ENCODE peak calls at places on chromosomes 1 and 21, in eight cellular contexts. C is body of pancreas, Z is AG10803, U is mucosa of descending colon, H is suprapubic skin, Y is HFFc6, N is cardiac muscle cell, L is endothelial cell. R is an unnamed sample.

GRCh38 chr21:38824124-38824822 is 18.5 kb downstream of the ETS2 start:
- DNase-seq in C (no peak), Z (peak; percentile 77), U (peak; percentile 61), H (no peak), Y (peak; percentile 42), N (no peak), L (no peak), R (no peak)

GRCh38 chr1:233197940-233198339 is 97.6 kb downstream of the PCNX2 start:
- DNase-seq in C (no peak), Z (no peak), U (no peak), H (no peak), Y (no peak), N (no peak), L (no peak), R (no peak)

GRCh38 chr1:225881081-225882007 is 836 bp downstream of the TMEM63A start:
- DNase-seq in C (peak; percentile 82), Z (peak; percentile 48), U (peak; percentile 83), H (peak; percentile 89), Y (peak; percentile 36), N (peak; percentile 47), L (no peak), R (no peak)

GRCh38 chr1:63904826-63905225 is 131.0 kb downstream of the ROR1 start:
- DNase-seq in C (no peak), Z (no peak), U (no peak), H (no peak), Y (no peak), N (no peak), L (no peak), R (no peak)

GRCh38 chr1:230191079-230191478 is 124.0 kb downstream of the GALNT2 start:
- DNase-seq in C (peak; percentile 79), Z (peak; percentile 37), U (no peak), H (no peak), Y (peak; percentile 74), N (peak; percentile 48), L (no peak), R (no peak)

GRCh38 chr1:78255378-78255777 is 209.6 kb downstream of the GIPC2 start:
- DNase-seq in C (no peak), Z (no peak), U (no peak), H (no peak), Y (peak; percentile 6), N (no peak), L (no peak), R (no peak)

GRCh38 chr21:35102488-35103407 is 53.6 kb upstream of the RUNX1 start:
- DNase-seq in C (peak; percentile 67), Z (no peak), U (peak; percentile 26), H (no peak), Y (no peak), N (no peak), L (no peak), R (no peak)

GRCh38 chr21:35179990-35180557 is 131.0 kb upstream of the RUNX1 start:
- DNase-seq in C (no peak), Z (peak; percentile 71), U (no peak), H (no peak), Y (peak; percentile 73), N (no peak), L (no peak), R (no peak)

DNA sequence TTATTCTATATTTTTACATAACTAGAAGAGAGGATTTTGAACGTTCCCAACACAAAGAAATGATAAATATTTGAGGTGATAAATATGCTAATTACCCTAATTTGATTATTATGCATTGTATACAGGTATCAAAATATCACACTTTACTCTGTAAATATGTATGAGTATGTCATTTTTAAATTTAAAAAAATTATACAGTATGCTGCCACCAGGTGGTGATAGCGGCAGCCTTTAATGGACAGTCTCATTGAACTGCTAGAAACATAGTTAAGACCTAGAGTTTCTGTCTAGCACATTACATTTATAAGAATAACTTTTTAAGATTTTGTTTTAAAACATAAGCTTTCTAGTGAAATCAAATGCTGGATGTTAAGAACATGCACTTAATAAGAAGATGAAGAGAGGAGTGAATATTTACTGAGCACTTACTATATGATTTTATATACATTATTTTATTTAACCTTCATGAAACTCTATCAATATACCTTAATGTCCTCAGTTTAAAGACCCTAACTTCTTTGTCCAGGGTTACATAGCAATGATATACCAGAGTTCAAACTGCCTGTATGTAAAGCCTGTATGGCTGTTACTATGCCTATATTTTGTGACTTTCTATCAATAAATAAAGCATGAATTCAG is 207.1 kb downstream of the NUF2 start:
- DNase-seq in C (peak; percentile 16), Z (peak; percentile 36), U (peak; percentile 28), H (no peak), Y (peak; percentile 25), N (peak; percentile 46), L (peak; percentile 23), R (no peak)
- TF ChIP-seq CTCF in C (peak; percentile 53), Z (peak; percentile 72), U (peak; percentile 36), H (no peak), Y (peak; percentile 90), N (peak; percentile 66), L (peak; percentile 81), R (peak; percentile 29)

GRCh38 chr1:50438945-50439344 is 15.7 kb upstream of the DMRTA2 start:
- DNase-seq in C (no peak), Z (peak; percentile 20), U (no peak), H (no peak), Y (peak; percentile 43), N (no peak), L (no peak), R (no peak)

GRCh38 chr1:50436489-50436888 is 13.2 kb upstream of the DMRTA2 start:
- DNase-seq in C (no peak), Z (no peak), U (no peak), H (no peak), Y (no peak), N (no peak), L (no peak), R (no peak)

DNA sequence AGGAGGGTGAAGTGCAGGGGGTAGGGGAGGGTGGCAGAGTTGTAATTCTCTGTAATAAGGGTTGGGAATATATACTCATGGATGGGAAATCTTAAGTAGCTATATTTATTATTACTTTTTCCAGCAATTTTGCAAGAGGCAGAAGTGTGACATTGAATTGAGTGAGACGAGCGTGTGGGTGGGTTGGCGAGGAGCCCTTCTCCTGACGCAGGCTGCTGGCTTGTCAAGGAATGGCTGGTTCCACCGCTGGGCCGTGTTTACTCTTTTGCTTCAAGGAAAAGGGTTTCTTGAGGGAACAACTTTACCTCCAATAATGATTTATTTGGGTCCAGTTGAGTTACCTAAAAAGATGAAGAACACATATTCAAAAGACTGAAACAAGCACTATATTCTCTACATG is 17.9 kb upstream of the DMRTA2 start:
- DNase-seq in C (no peak), Z (no peak), U (no peak), H (no peak), Y (no peak), N (no peak), L (no peak), R (no peak)
- TF ChIP-seq CTCF in C (no peak), Z (no peak), U (no peak), H (no peak), Y (no peak), N (no peak), L (no peak), R (no peak)

GRCh38 chr1:113890816-113891215 is 3.4 kb upstream of the BCL2L15 start:
- DNase-seq in C (no peak), Z (no peak), U (no peak), H (no peak), Y (no peak), N (no peak), L (no peak), R (no peak)
- TF ChIP-seq CTCF in C (no peak), Z (no peak), U (no peak), H (no peak), Y (no peak), N (no peak), L (no peak), R (no peak)

GRCh38 chr1:209567788-209568187 is 15.7 kb upstream of the CAMK1G start:
- DNase-seq in C (no peak), Z (peak; percentile 71), U (no peak), H (no peak), Y (peak; percentile 91), N (peak; percentile 20), L (no peak), R (no peak)
- TF ChIP-seq CTCF in C (no peak), Z (no peak), U (no peak), H (no peak), Y (no peak), N (no peak), L (no peak), R (no peak)